ENCODE peak calls at places on chromosome 5, in seven cellular contexts. T is tibial nerve, W is A549, C is ovary, P is breast epithelium, U is stomach, D is IMR-90. M is an unnamed sample.

GRCh38 chr5:98529321-98529720 is 244.1 kb upstream of the RGMB start:
- DNase-seq in C (no peak), U (no peak), P (no peak), D (no peak), T (no peak), W (no peak), M (no peak)

GRCh38 chr5:173395257-173395932 is 67.2 kb upstream of the STC2 start:
- DNase-seq in W (peak; percentile 12), T (no peak), C (no peak), P (no peak), D (peak; percentile 85), U (no peak), M (no peak)

GRCh38 chr5:40877371-40877988 is 31.8 kb upstream of the C7 start:
- DNase-seq in U (no peak), C (no peak), W (no peak), T (no peak), P (no peak), D (no peak), M (no peak)

GRCh38 chr5:83633285-83633684 is 87.4 kb downstream of the HAPLN1 start:
- DNase-seq in P (no peak), W (no peak), U (no peak), C (no peak), T (no peak), D (no peak), M (no peak)

GRCh38 chr5:10534491-10535236 is 29.2 kb upstream of the ANKRD33B start:
- DNase-seq in U (no peak), W (no peak), P (no peak), C (no peak), T (peak; percentile 17), D (no peak), M (no peak)

GRCh38 chr5:180068519-180069090 is 3.0 kb downstream of the RNF130 start:
- DNase-seq in T (no peak), W (no peak), D (no peak), C (no peak), U (no peak), P (no peak), M (no peak)

GRCh38 chr5:143235423-143235822 is 168.1 kb downstream of the NR3C1 start:
- DNase-seq in D (peak; percentile 91), P (no peak), W (no peak), U (no peak), T (peak; percentile 28), C (no peak), M (peak; percentile 47)

GRCh38 chr5:56323505-56323904 is 90.4 kb upstream of the ANKRD55 start:
- DNase-seq in W (peak; percentile 44), D (peak; percentile 76), P (peak; percentile 30), C (no peak), U (no peak), T (no peak), M (no peak)

GRCh38 chr5:157592594-157592993 is 17.0 kb upstream of the ADAM19 start:
- DNase-seq in C (no peak), U (no peak), D (no peak), T (no peak), W (no peak), P (no peak), M (no peak)

GRCh38 chr5:138967806-138968448 is 92.8 kb upstream of the LRRTM2 start:
- DNase-seq in D (peak; percentile 36), P (no peak), T (no peak), W (no peak), C (peak; percentile 13), U (peak; percentile 84), M (no peak)

GRCh38 chr5:138748630-138749081 is 4.6 kb upstream of the CTNNA1 start:
- DNase-seq in W (no peak), U (no peak), D (peak; percentile 25), P (no peak), T (peak; percentile 63), C (no peak), M (peak; percentile 16)

GRCh38 chr5:154878642-154879335 is 20.4 kb downstream of the CNOT8 start:
- DNase-seq in U (no peak), C (no peak), D (no peak), T (no peak), W (peak; percentile 17), P (no peak), M (no peak)

GRCh38 chr5:59179704-59180103 is 596.8 kb downstream of the RAB3C start:
- DNase-seq in P (no peak), U (no peak), D (no peak), C (no peak), W (no peak), T (no peak), M (no peak)

GRCh38 chr5:5492087-5492933 is 69.8 kb downstream of the ICE1 start:
- DNase-seq in T (no peak), W (peak; percentile 67), U (no peak), D (peak; percentile 61), P (no peak), C (no peak), M (no peak)

GRCh38 chr5:922745-923472 is 30.2 kb downstream of the TRIP13 start:
- DNase-seq in T (no peak), W (no peak), C (no peak), U (no peak), D (no peak), P (no peak), M (no peak)

GRCh38 chr5:150558088-150558621 is 50.2 kb downstream of the NDST1 start:
- DNase-seq in P (no peak), T (no peak), U (no peak), D (no peak), W (no peak), C (no peak), M (no peak)

GRCh38 chr5:106522296-106522695 is 1148.4 kb downstream of the EFNA5 start:
- DNase-seq in C (no peak), W (peak; percentile 48), P (no peak), U (no peak), D (no peak), T (no peak), M (no peak)

GRCh38 chr5:144028058-144028457 is 142.4 kb downstream of the YIPF5 start:
- DNase-seq in T (peak; percentile 9), W (no peak), P (no peak), C (no peak), D (peak; percentile 51), U (no peak), M (no peak)

GRCh38 chr5:134099939-134100282 is 14.6 kb upstream of the TCF7 start:
- DNase-seq in T (no peak), D (no peak), C (no peak), W (no peak), U (no peak), P (no peak), M (no peak)

GRCh38 chr5:134101686-134102439 is 12.6 kb upstream of the TCF7 start:
- DNase-seq in C (peak; percentile 70), D (no peak), P (no peak), W (peak; percentile 53), T (peak; percentile 46), U (peak; percentile 67), M (no peak)

GRCh38 chr5:134098690-134099089 is 15.8 kb upstream of the TCF7 start:
- DNase-seq in U (no peak), P (no peak), C (no peak), W (no peak), T (no peak), D (no peak), M (no peak)

GRCh38 chr5:134099288-134099872 is 15.1 kb upstream of the TCF7 start:
- DNase-seq in C (no peak), P (no peak), W (no peak), T (no peak), U (peak; percentile 34), D (no peak), M (no peak)

GRCh38 chr5:134100283-134101011 is 14.0 kb upstream of the TCF7 start:
- DNase-seq in D (peak; percentile 76), P (no peak), W (peak; percentile 27), C (no peak), U (peak; percentile 37), T (no peak), M (no peak)
- TF ChIP-seq POLR2A in D (no peak), P (no peak), W (no peak), C (no peak), U (no peak), T (no peak), M (no peak)

DNA sequence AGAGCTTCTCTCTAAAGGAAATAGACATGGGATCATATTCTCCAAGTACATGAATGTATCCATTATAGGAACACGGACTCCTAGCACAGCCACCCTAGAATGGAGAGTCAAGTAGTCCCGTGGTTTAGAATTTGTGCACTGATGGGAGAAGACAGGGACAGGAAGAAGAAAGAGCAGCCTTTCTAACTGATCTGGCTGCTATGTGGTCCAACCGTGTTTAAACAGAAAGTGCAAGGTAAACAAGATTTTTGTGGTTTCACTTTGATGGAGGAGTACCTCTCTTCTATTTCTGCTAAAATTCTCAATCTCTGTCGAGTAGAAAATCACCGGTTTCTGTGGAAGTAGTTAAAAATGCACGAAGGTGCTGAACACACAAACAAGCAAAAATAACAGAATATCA is 171.3 kb downstream of the ST8SIA4 start:
- DNase-seq in C (no peak), P (no peak), W (no peak), T (no peak), U (no peak), D (no peak), M (no peak)
- TF ChIP-seq POLR2A in C (no peak), P (no peak), W (no peak), T (no peak), U (no peak), D (no peak), M (no peak)

DNA sequence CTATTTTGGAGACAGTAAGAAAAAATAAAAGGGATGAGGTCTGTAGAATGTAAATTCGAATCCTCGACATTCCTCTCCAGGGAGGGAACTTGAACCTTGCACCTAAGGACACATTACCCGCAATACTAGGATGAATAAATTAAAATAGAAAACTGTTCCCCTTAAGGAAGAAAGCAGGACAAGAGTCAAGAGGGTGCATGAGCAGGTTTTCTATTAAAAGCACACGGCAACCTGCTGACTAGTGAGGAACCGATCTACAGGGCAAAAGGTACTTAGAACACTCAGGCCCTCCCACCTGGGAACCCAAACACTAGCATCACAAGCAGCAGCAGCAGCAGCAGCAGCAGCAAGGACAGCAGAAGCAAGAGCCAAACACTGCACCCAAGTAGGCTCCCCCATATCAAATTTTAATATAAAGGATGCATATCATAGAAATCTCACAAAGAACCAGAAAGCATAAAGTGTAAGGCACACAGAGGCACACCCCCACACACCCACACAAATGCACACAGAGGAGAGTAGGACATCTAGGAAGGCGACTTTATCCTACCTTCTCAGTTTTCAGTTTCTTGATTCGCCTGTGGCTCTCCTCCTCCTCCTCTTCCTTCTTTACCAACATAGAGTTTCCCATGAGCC is 2.8 kb downstream of the ZNF608 start:
- DNase-seq in P (no peak), T (no peak), C (no peak), W (no peak), U (no peak), D (no peak), M (peak; percentile 74)
- TF ChIP-seq POLR2A in P (no peak), T (no peak), C (no peak), W (no peak), U (no peak), D (no peak), M (peak; percentile 79)

DNA sequence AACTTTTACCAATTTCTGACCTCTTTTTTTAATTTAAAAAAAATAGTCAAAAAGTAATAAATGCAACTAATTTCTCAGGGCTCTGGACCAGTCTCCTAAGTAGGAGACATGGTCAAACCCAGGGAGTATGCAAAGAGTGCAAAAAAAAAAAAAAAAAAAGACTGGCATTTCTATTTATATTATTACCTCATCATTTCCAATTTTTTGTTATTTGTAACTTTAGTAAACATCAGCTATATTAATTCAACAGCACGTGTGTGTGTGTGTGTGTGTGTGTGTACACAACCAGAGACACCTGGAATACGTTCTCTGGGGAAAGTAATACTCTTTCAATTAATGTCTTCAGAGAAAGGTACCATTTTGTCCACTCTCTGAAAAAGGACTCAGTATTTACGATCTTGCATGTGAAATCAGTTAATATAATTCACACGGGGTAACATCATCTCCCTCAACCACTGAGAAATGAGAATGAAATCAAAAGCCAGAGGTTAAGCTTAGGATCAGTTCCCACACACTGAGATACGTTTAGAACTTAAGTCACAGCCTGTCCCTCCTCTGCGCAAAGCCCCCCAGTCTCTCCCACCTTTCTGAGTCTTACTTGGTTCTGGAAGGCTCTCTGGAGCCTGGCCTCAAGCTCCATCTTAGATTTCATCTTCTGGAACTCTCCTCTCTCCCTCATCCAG is 21.9 kb downstream of the ZNF608 start:
- DNase-seq in W (no peak), U (no peak), D (no peak), T (no peak), P (no peak), C (no peak), M (no peak)
- TF ChIP-seq POLR2A in W (no peak), U (no peak), D (no peak), T (no peak), P (no peak), C (no peak), M (no peak)